ENCODE peak calls at places on chromosomes 13 and 19, in six cellular contexts. H is HCT116, Z is aorta, Q is IMR-90, T is mesendoderm, L is Peyer's patch. X is an unnamed sample.

GRCh38 chr19:11096210-11096841 is 7.1 kb downstream of the LDLR start:
- DNase-seq in H (no peak), Z (peak; percentile 74), Q (peak; percentile 47), T (no peak), L (no peak), X (no peak)

GRCh38 chr13:75800545-75800944 is 164.4 kb downstream of the LMO7 start:
- DNase-seq in H (peak; percentile 19), Z (no peak), Q (no peak), T (peak; percentile 54), L (no peak), X (no peak)

GRCh38 chr13:94550030-94550738 is 45.8 kb downstream of the TGDS start:
- DNase-seq in H (no peak), Z (no peak), Q (peak; percentile 52), T (no peak), L (no peak), X (no peak)

GRCh38 chr13:26183416-26183815 is 38.7 kb downstream of the RNF6 start:
- DNase-seq in H (no peak), Z (no peak), Q (no peak), T (no peak), L (no peak), X (no peak)

GRCh38 chr19:32168606-32169005 is 176.8 kb upstream of the ZNF507 start:
- DNase-seq in H (no peak), Z (no peak), Q (no peak), T (no peak), L (no peak), X (no peak)

GRCh38 chr19:47187797-47188196 is 43.2 kb downstream of the BBC3 start:
- DNase-seq in H (no peak), Z (no peak), Q (no peak), T (no peak), L (peak; percentile 49), X (no peak)

GRCh38 chr13:22162889-22163288 is 492.0 kb downstream of the FGF9 start:
- DNase-seq in H (no peak), Z (no peak), Q (no peak), T (no peak), L (no peak), X (no peak)

GRCh38 chr13:50140742-50141659 is 125.8 kb downstream of the KCNRG start:
- DNase-seq in H (no peak), Z (peak; percentile 58), Q (no peak), T (peak; percentile 46), L (no peak), X (no peak)

GRCh38 chr13:112704634-112705145 is 14.9 kb downstream of the ATP11A start:
- DNase-seq in H (no peak), Z (no peak), Q (no peak), T (no peak), L (no peak), X (peak; percentile 37)

GRCh38 chr13:24178847-24179845 is 18.6 kb downstream of the SPATA13 start:
- DNase-seq in H (no peak), Z (no peak), Q (peak; percentile 75), T (no peak), L (no peak), X (no peak)

GRCh38 chr19:4861147-4861546 is 6.3 kb downstream of the PLIN3 start:
- DNase-seq in H (no peak), Z (no peak), Q (no peak), T (no peak), L (peak; percentile 91), X (no peak)

GRCh38 chr19:40365613-40366401 is 17.3 kb downstream of the PLD3 start:
- DNase-seq in H (no peak), Z (peak; percentile 83), Q (peak; percentile 71), T (peak; percentile 82), L (peak; percentile 60), X (peak; percentile 83)

GRCh38 chr19:5491565-5491964 is 36.3 kb downstream of the ZNRF4 start:
- DNase-seq in H (no peak), Z (no peak), Q (no peak), T (no peak), L (no peak), X (no peak)

GRCh38 chr13:33728271-33729037 is 89.5 kb upstream of the RFC3 start:
- DNase-seq in H (no peak), Z (no peak), Q (no peak), T (no peak), L (no peak), X (no peak)

GRCh38 chr13:33725340-33725739 is 92.6 kb upstream of the RFC3 start:
- DNase-seq in H (no peak), Z (no peak), Q (no peak), T (no peak), L (no peak), X (no peak)

GRCh38 chr13:33723772-33724435 is 94.0 kb upstream of the RFC3 start:
- DNase-seq in H (peak; percentile 77), Z (peak; percentile 82), Q (peak; percentile 85), T (peak; percentile 95), L (peak; percentile 91), X (peak; percentile 82)

GRCh38 chr13:33730147-33730546 is 87.8 kb upstream of the RFC3 start:
- DNase-seq in H (no peak), Z (no peak), Q (no peak), T (no peak), L (no peak), X (no peak)

GRCh38 chr13:33727356-33728083 is 90.4 kb upstream of the RFC3 start:
- DNase-seq in H (no peak), Z (no peak), Q (no peak), T (no peak), L (no peak), X (no peak)
- H3K4me1 ChIP-seq in H (no peaks in the 10 kb centered on the region), Z (no peaks in the 10 kb centered on the region), Q (peaks cover 2% of the 10 kb centered on the region), T (peaks cover 3% of the 10 kb centered on the region), L (peaks cover 15% of the 10 kb centered on the region), X (peaks cover 57% of the 10 kb centered on the region)

GRCh38 chr19:36797786-36798108 is 25.1 kb upstream of the ZNF850 start:
- DNase-seq in H (no peak), Z (no peak), Q (no peak), T (no peak), L (no peak), X (no peak)
- H3K4me3 ChIP-seq in H (no peak overlapping the region), Z (peak overlapping the region; percentile 74), Q (peak overlapping the region; percentile 97), T (peak overlapping the region; percentile 59), L (peak overlapping the region; percentile 79), X (peak overlapping the region; percentile 98)

GRCh38 chr19:41641879-41642485 is 15.1 kb upstream of the CEACAM4 start:
- DNase-seq in H (peak; percentile 37), Z (no peak), Q (peak; percentile 37), T (peak; percentile 46), L (peak; percentile 88), X (no peak)
- H3K4me1 ChIP-seq in H (no peaks in the 10 kb centered on the region), Z (no peaks in the 10 kb centered on the region), Q (no peaks in the 10 kb centered on the region), T (no peaks in the 10 kb centered on the region), L (no peaks in the 10 kb centered on the region), X (no peaks in the 10 kb centered on the region)

GRCh38 chr19:16327501-16327900 is 2.9 kb downstream of the KLF2 start:
- DNase-seq in H (no peak), Z (no peak), Q (no peak), T (no peak), L (peak; percentile 58), X (no peak)
- H3K4me3 ChIP-seq in H (no peak overlapping the region), Z (peak overlapping the region; percentile 69), Q (no peak overlapping the region), T (no peak overlapping the region), L (peak overlapping the region; percentile 68), X (peak overlapping the region; percentile 93)

GRCh38 chr19:2540251-2540645 is 64.3 kb downstream of the GADD45B start:
- DNase-seq in H (no peak), Z (no peak), Q (no peak), T (no peak), L (no peak), X (peak; percentile 62)

GRCh38 chr19:2540646-2541454 is 64.9 kb downstream of the GADD45B start:
- DNase-seq in H (peak; percentile 90), Z (peak; percentile 92), Q (peak; percentile 97), T (peak; percentile 100), L (peak; percentile 90), X (peak; percentile 80)

GRCh38 chr19:2544576-2545415 is 68.9 kb downstream of the GADD45B start:
- DNase-seq in H (no peak), Z (peak; percentile 48), Q (no peak), T (no peak), L (no peak), X (peak; percentile 56)

GRCh38 chr19:2543463-2544442 is 67.8 kb downstream of the GADD45B start:
- DNase-seq in H (peak; percentile 91), Z (peak; percentile 97), Q (peak; percentile 98), T (peak; percentile 99), L (peak; percentile 93), X (peak; percentile 92)

GRCh38 chr19:2542341-2543069 is 66.6 kb downstream of the GADD45B start:
- DNase-seq in H (no peak), Z (peak; percentile 73), Q (peak; percentile 71), T (peak; percentile 70), L (no peak), X (peak; percentile 74)
- H3K4me1 ChIP-seq in H (peaks cover 86% of the 10 kb centered on the region), Z (no peaks in the 10 kb centered on the region), Q (peaks cover 33% of the 10 kb centered on the region), T (peaks cover 2% of the 10 kb centered on the region), L (peaks cover 62% of the 10 kb centered on the region), X (peaks cover 82% of the 10 kb centered on the region)

GRCh38 chr19:2288743-2289713 is 7.1 kb upstream of the PEAK3 start:
- DNase-seq in H (no peak), Z (no peak), Q (no peak), T (no peak), L (no peak), X (no peak)

GRCh38 chr19:2288010-2288742 is 6.2 kb upstream of the PEAK3 start:
- DNase-seq in H (no peak), Z (no peak), Q (no peak), T (no peak), L (no peak), X (peak; percentile 84)

GRCh38 chr19:2289714-2290435 is 7.9 kb upstream of the PEAK3 start:
- DNase-seq in H (no peak), Z (peak; percentile 77), Q (no peak), T (no peak), L (peak; percentile 90), X (peak; percentile 94)

GRCh38 chr19:2290441-2291184 is 8.6 kb upstream of the PEAK3 start:
- DNase-seq in H (no peak), Z (peak; percentile 42), Q (no peak), T (no peak), L (peak; percentile 65), X (peak; percentile 90)

GRCh38 chr19:2291185-2291751 is 9.3 kb upstream of the PEAK3 start:
- DNase-seq in H (no peak), Z (peak; percentile 45), Q (no peak), T (no peak), L (no peak), X (peak; percentile 85)
- H3K4me3 ChIP-seq in H (no peak overlapping the region), Z (no peak overlapping the region), Q (no peak overlapping the region), T (no peak overlapping the region), L (peak overlapping the region; percentile 58), X (peak overlapping the region; percentile 46)

GRCh38 chr13:98966019-98966418 is 11.8 kb downstream of the DOCK9 start:
- DNase-seq in H (no peak), Z (no peak), Q (no peak), T (no peak), L (no peak), X (no peak)
- H3K4me1 ChIP-seq in H (peaks cover 14% of the 10 kb centered on the region), Z (peaks cover 3% of the 10 kb centered on the region), Q (no peaks in the 10 kb centered on the region), T (no peaks in the 10 kb centered on the region), L (no peaks in the 10 kb centered on the region), X (no peaks in the 10 kb centered on the region)

X was measured in spleen.